ENCODE peak calls at places on chromosomes 16 and 17, in nine cellular contexts. B is AG09319, M is lung, V is GM10248, H is AG09309, Q is HFF-Myc, W is RWPE1, O is GM13976, F is cardiac fibroblast. T is an unnamed sample.
A peak's percentile ranks its signal among the peaks of the same experiment; 100 is the strongest.

GRCh38 chr17:41793749-41794602 is 7.5 kb upstream of the JUP start:
- DNase-seq in B (no peak), M (no peak), V (no peak), H (no peak), Q (no peak), W (no peak), O (no peak), F (peak; percentile 70), T (no peak)

GRCh38 chr16:17544304-17544703 is 73.5 kb upstream of the XYLT1 start:
- DNase-seq in B (no peak), M (no peak), V (no peak), H (no peak), Q (no peak), W (no peak), O (no peak), F (no peak), T (no peak)

GRCh38 chr17:77329741-77330531 is 189.2 kb downstream of the SEC14L1 start:
- DNase-seq in B (no peak), M (peak; percentile 28), V (no peak), H (no peak), Q (no peak), W (no peak), O (peak; percentile 28), F (no peak), T (no peak)

GRCh38 chr17:37671813-37672544 is 28.7 kb upstream of the DDX52 start:
- DNase-seq in B (peak; percentile 28), M (no peak), V (no peak), H (peak; percentile 81), Q (peak; percentile 19), W (peak; percentile 87), O (no peak), F (peak; percentile 54), T (no peak)

GRCh38 chr17:10357768-10358167 is 15.0 kb downstream of the MYH13 start:
- DNase-seq in B (no peak), M (no peak), V (peak; percentile 50), H (no peak), Q (no peak), W (peak; percentile 52), O (peak; percentile 56), F (no peak), T (no peak)

GRCh38 chr17:38898812-38899348 is 26.5 kb upstream of the LASP1NB start:
- DNase-seq in B (no peak), M (peak; percentile 53), V (peak; percentile 95), H (no peak), Q (no peak), W (no peak), O (peak; percentile 95), F (no peak), T (peak; percentile 68)

GRCh38 chr16:67909056-67909742 is 16.1 kb downstream of the PSKH1 start:
- DNase-seq in B (no peak), M (no peak), V (no peak), H (no peak), Q (no peak), W (no peak), O (no peak), F (no peak), T (no peak)

GRCh38 chr16:54870151-54870550 is 60.5 kb upstream of the IRX5 start:
- DNase-seq in B (no peak), M (no peak), V (no peak), H (no peak), Q (no peak), W (no peak), O (no peak), F (no peak), T (no peak)

GRCh38 chr16:9090101-9090959 is 1.1 kb upstream of the HAPSTR1 start:
- DNase-seq in B (no peak), M (peak; percentile 38), V (peak; percentile 39), H (no peak), Q (no peak), W (no peak), O (peak; percentile 47), F (no peak), T (peak; percentile 58)

GRCh38 chr17:549197-550040 is 165.2 kb downstream of the VPS53 start:
- DNase-seq in B (peak; percentile 58), M (no peak), V (no peak), H (no peak), Q (peak; percentile 63), W (no peak), O (no peak), F (peak; percentile 65), T (no peak)

GRCh38 chr17:43024407-43025289 is at the start of gene RND2:
- DNase-seq in B (peak; percentile 87), M (peak; percentile 90), V (peak; percentile 89), H (peak; percentile 83), Q (peak; percentile 95), W (peak; percentile 82), O (peak; percentile 93), F (peak; percentile 96), T (peak; percentile 79)

GRCh38 chr16:27722892-27723450 is 173.0 kb downstream of the KATNIP start:
- DNase-seq in B (no peak), M (no peak), V (no peak), H (no peak), Q (no peak), W (no peak), O (no peak), F (no peak), T (no peak)

GRCh38 chr16:88924834-88925539 is 52.0 kb downstream of the CBFA2T3 start:
- DNase-seq in B (peak; percentile 19), M (no peak), V (peak; percentile 72), H (peak; percentile 45), Q (peak; percentile 27), W (peak; percentile 82), O (peak; percentile 79), F (peak; percentile 90), T (peak; percentile 70)

GRCh38 chr17:59893617-59894100 is 738 bp downstream of the RPS6KB1 start:
- DNase-seq in B (no peak), M (no peak), V (peak; percentile 30), H (no peak), Q (no peak), W (peak; percentile 23), O (no peak), F (peak; percentile 20), T (no peak)

GRCh38 chr16:30378236-30379164 is 3.9 kb downstream of the SEPTIN1 start:
- DNase-seq in B (peak; percentile 95), M (peak; percentile 99), V (peak; percentile 98), H (peak; percentile 81), Q (peak; percentile 84), W (peak; percentile 98), O (peak; percentile 99), F (peak; percentile 99), T (peak; percentile 99)
- TF ChIP-seq CTCF in B (peak; percentile 31), M (no peak), V (no peak), H (peak; percentile 31), Q (peak; percentile 5), W (no peak), O (no peak), F (peak; percentile 29), T (no peak)

DNA sequence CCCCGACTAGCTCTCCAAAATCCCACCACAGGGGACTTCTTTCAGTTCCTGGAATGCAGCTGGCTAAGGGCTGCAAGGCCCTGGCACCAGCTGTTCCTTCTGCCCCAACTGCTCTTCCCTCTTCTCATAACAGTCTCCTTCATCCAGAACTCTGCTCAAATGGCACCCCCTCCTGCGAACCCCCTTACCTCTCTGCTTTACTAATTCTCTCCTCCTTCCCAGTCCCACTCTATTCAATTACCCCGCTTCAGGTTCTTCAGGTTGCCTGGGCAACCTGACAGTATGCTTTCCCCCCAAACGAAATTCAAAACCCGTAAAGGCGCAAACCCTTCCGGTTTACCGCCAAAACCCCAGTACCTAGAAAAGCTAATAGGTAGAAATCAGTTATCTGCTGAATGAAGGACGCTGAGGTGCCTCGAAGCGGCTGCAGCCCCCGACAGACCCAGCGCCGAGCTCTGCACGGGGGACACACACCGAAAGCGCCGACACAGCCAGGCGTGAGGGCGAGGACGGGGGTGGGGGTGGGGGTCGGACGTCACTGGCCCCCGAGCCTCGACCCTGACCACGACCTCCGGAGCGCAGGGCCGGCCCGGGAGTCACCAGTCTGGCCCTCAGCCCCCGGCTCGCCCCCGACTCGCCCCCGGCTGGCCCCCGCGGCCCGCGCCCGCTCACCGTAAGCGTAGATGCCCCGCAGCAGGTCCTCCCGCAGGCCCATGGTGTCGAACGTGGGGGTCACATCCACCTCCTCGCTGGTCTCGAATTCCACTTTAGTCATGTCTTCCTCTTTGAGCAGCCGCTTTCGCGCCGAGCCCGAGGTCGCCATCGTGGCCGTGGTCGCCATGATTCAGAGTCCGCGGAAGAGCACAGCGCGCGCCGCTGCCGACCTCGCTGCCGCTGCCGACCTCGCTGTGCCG is 550 bp downstream of the EIF4A3 start:
- DNase-seq in B (no peak), M (peak; percentile 35), V (no peak), H (no peak), Q (no peak), W (no peak), O (peak; percentile 61), F (peak; percentile 29), T (no peak)
- TF ChIP-seq CTCF in B (no peak), M (no peak), V (no peak), H (no peak), Q (no peak), W (no peak), O (no peak), F (no peak), T (no peak)

GRCh38 chr16:3264137-3265036 is 8.0 kb upstream of the MEFV start:
- DNase-seq in B (peak; percentile 96), M (peak; percentile 98), V (peak; percentile 98), H (peak; percentile 91), Q (peak; percentile 88), W (peak; percentile 96), O (peak; percentile 98), F (peak; percentile 99), T (peak; percentile 95)
- TF ChIP-seq CTCF in B (peak; percentile 31), M (no peak), V (peak; percentile 39), H (peak; percentile 43), Q (peak; percentile 5), W (no peak), O (peak; percentile 42), F (peak; percentile 28), T (no peak)

DNA sequence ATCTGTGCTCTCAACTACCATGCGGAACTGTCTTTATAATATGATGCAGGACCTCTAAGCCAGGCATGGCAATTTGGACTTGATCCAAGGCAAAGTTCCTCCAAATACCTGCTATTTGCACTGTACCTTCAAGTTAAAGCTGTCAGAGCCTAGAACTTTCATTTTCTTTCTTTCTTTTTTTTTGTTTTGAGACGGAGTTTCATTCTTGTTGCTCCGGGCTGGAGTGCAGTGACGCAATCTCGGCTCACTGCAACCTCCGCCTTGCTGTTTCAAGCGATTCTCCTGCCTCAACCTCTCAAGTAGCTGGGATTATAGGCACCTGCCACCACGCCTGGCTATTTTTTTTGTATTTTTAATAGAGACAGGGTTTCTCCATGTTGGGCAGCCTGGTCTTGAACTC is 51.7 kb downstream of the ARHGAP27 start:
- DNase-seq in B (no peak), M (peak; percentile 42), V (no peak), H (no peak), Q (no peak), W (no peak), O (no peak), F (no peak), T (no peak)
- TF ChIP-seq CTCF in B (no peak), M (no peak), V (no peak), H (no peak), Q (no peak), W (no peak), O (no peak), F (no peak), T (no peak)

GRCh38 chr16:85176541-85177447 is 64.5 kb upstream of the CIBAR2 start:
- DNase-seq in B (no peak), M (no peak), V (no peak), H (no peak), Q (no peak), W (no peak), O (no peak), F (no peak), T (no peak)
- TF ChIP-seq CTCF in B (no peak), M (no peak), V (no peak), H (no peak), Q (no peak), W (no peak), O (no peak), F (no peak), T (no peak)

GRCh38 chr17:61411114-61411943 is 11.7 kb downstream of the TBX2 start:
- DNase-seq in B (peak; percentile 54), M (no peak), V (peak; percentile 51), H (no peak), Q (no peak), W (peak; percentile 45), O (peak; percentile 64), F (peak; percentile 51), T (no peak)
- TF ChIP-seq CTCF in B (peak; percentile 19), M (no peak), V (no peak), H (peak; percentile 36), Q (peak; percentile 21), W (no peak), O (no peak), F (no peak), T (no peak)

T was measured in activated B cell treated with CpG ODN at 0.5 μM for 24 hours.